ENCODE peak calls at places on chromosomes 5 and 9, in six cellular contexts. S is IMR-90, A is sigmoid colon, Y is stomach, R is A549, D is heart left ventricle. B is an unnamed sample.

GRCh38 chr5:177468329-177469058 is 4.9 kb downstream of the DBN1 start:
- DNase-seq in S (peak; percentile 70), A (peak; percentile 88), Y (no peak), R (no peak), D (no peak), B (no peak)

GRCh38 chr9:34540826-34541225 is 18.0 kb upstream of the ENHO start:
- DNase-seq in S (peak; percentile 64), A (peak; percentile 25), Y (no peak), R (no peak), D (no peak), B (no peak)

GRCh38 chr9:83266618-83267543 is 203.9 kb upstream of the RASEF start:
- DNase-seq in S (no peak), A (no peak), Y (no peak), R (no peak), D (peak; percentile 61), B (no peak)

GRCh38 chr9:133368249-133368881 is 7.5 kb downstream of the SURF4 start:
- DNase-seq in S (no peak), A (no peak), Y (no peak), R (no peak), D (no peak), B (no peak)

GRCh38 chr5:113161806-113162205 is 185.2 kb downstream of the DCP2 start:
- DNase-seq in S (no peak), A (no peak), Y (no peak), R (no peak), D (no peak), B (peak; percentile 46)

GRCh38 chr9:114286146-114286679 is 36.7 kb upstream of the ORM1 start:
- DNase-seq in S (no peak), A (peak; percentile 27), Y (no peak), R (no peak), D (peak; percentile 1), B (peak; percentile 16)

GRCh38 chr9:69822091-69822750 is 1.6 kb downstream of the CFAP95 start:
- DNase-seq in S (peak; percentile 81), A (no peak), Y (no peak), R (no peak), D (no peak), B (no peak)

GRCh38 chr5:150146862-150147579 is 8.6 kb downstream of the PDGFRB start:
- DNase-seq in S (no peak), A (peak; percentile 64), Y (no peak), R (no peak), D (no peak), B (no peak)

GRCh38 chr9:36264896-36265295 is 6.6 kb upstream of the GNE start:
- DNase-seq in S (no peak), A (no peak), Y (no peak), R (no peak), D (no peak), B (no peak)

DNA sequence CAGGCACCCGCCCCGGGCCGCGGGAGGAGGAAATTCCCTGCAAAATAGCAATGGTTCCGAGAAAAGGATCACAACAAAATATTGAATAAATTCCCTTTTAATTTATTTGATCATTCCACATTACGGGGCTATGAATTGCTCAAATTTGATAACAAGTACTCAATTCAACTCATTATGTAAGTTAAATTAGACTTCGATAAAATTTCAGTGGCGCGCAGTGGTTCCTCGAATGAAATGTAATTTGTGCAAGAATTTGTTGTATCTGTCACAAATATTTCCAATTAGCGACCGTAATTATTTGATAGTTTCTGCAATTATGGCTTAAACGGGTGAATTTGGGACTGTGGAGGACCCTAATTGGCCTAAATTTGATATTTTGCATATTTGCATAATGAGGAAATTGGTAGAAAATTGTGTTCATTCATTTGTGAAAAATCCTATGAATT is 76.0 kb upstream of the TBCA start:
- DNase-seq in S (no peak), A (no peak), Y (no peak), R (no peak), D (no peak), B (no peak)
- H3K27ac ChIP-seq in S (no peak overlapping the region), A (peak overlapping the region; percentile 68), Y (no peak overlapping the region), R (peak overlapping the region; percentile 85), D (peak overlapping the region; percentile 32), B (no peak overlapping the region)

GRCh38 chr5:132739232-132739631 is 1.9 kb upstream of the KIF3A start:
- DNase-seq in S (no peak), A (no peak), Y (no peak), R (no peak), D (no peak), B (no peak)

GRCh38 chr5:132733499-132734148 is 3.7 kb downstream of the KIF3A start:
- DNase-seq in S (no peak), A (no peak), Y (no peak), R (no peak), D (no peak), B (no peak)

GRCh38 chr5:132737982-132738770 is 830 bp upstream of the KIF3A start:
- DNase-seq in S (no peak), A (no peak), Y (no peak), R (no peak), D (no peak), B (no peak)

GRCh38 chr5:132734687-132735086 is 2.7 kb downstream of the KIF3A start:
- DNase-seq in S (no peak), A (no peak), Y (no peak), R (no peak), D (no peak), B (no peak)

DNA sequence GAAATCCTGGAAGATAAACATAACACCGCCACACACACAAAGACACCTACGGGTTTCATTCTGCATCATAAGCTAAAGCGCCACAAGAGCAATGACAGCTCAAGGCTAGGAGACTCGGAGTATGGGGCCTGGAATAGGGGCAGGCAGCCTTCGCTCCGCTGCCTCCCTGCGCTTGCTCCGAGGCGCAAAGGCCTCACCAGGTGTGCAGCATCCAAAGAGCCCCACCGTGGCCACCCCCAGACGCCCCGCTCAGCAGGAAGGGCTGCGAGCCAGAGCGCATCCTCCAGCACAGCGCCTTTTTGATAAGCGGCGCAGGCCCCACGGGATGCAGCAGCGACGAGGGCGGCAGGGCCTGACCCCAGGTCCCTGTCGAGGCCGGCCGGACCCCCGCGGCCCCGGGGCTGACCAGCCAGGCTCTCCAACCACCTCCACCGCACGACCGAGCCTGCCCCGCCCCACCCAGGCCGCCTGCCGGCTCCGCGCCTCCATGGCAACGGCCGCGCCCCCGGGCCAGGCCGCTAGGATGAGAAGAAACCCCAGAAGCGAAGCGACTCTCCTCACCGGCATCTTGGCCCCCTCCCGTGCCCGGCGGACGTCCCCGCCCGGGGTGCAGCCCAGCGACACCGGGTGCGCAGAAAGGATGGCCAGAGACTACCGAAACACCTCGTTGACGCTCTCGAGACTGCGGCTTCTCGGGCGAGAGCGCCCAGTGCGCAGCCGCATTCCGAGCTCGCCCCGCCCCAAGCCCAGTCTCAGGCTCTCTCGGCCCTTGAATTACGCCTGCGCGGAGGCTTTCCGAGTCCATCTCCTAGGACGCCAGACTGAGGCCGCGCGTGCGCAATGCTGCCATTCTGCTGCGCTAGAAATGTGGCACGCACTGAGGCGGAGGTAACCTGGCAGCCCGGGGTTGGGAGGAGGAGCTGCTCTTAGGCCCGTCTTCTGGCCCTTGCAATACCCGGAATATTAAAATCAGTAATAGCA is at the start of gene KIF3A:
- DNase-seq in S (peak; percentile 91), A (peak; percentile 98), Y (peak; percentile 98), R (peak; percentile 99), D (peak; percentile 93), B (peak; percentile 94)
- TF ChIP-seq POLR2A in S (no peak), A (no peak), Y (no peak), R (peak; percentile 67), D (peak; percentile 63), B (no peak)

GRCh38 chr5:31962928-31963327 is 211.2 kb downstream of the GOLPH3 start:
- DNase-seq in S (no peak), A (no peak), Y (no peak), R (no peak), D (no peak), B (no peak)
- H3K27ac ChIP-seq in S (no peak overlapping the region), A (peak overlapping the region; percentile 53), Y (no peak overlapping the region), R (peak overlapping the region; percentile 63), D (peak overlapping the region; percentile 65), B (peak overlapping the region; percentile 79)

GRCh38 chr5:8457187-8458037 is 588.5 kb downstream of the MTRR start:
- DNase-seq in S (peak; percentile 98), A (peak; percentile 95), Y (peak; percentile 85), R (peak; percentile 48), D (peak; percentile 94), B (peak; percentile 91)
- TF ChIP-seq POLR2A in S (peak; percentile 76), A (no peak), Y (no peak), R (no peak), D (peak; percentile 61), B (peak; percentile 51)

DNA sequence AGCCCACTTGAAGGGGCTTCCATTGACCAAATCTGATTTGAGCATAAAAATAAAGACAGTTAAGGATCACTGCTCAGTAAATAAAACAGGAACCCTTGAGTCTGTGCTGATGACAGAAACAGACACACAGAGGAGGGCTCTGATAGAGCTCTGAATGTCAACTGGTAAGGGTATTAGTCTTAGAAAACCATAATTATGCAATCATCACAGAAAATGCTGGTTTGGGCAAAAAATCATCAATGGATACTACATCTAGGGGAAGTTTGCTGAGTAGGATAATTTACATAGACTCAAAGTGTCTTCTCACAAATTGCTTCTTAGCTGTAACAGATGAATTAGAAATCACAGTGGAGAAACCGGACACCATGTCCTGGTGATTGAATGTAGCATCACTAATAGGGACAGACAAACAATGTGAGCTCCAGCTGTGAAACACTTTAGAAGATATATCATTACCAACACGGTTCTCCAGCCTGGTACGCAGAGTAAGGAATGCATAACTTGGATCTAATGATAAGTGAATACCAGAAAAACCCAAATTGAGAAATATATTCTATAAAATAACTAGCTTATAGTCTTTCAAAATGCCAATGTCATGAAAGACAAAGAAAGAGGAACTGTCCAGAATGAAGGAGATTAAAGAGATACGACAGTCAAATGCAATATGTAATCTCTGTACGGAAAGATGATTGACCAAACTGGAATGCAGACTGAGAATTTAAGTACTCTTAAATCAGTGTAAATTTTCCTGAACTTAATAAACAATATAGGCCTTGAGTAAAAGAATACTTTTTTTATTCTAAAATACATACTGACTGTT is 17.4 kb downstream of the CHD1 start:
- DNase-seq in S (no peak), A (no peak), Y (no peak), R (no peak), D (no peak), B (no peak)
- H3K27ac ChIP-seq in S (no peak overlapping the region), A (no peak overlapping the region), Y (no peak overlapping the region), R (no peak overlapping the region), D (no peak overlapping the region), B (no peak overlapping the region)

DNA sequence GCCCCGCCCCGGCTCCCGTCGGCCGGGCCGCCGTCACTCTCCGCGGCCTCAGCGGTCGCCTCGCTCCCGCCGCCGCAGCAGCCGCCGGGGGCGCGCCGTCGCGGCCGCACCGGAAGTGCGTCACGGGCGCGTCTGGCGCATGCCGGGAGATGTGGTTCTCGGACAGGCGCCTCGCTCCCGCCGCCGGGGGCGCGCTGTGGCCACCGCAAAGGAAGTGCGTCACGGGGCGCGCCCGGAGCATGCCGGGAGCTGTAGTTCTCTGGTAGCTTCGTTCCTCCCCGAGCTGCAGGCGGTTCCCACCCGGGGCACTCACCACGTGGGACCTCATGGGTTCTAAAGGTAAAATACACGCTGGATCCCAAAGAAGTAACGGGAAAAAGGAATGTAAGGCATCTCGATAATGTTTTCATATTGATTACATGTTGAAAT is at the start of gene UBAC1:
- DNase-seq in S (peak; percentile 94), A (peak; percentile 98), Y (peak; percentile 97), R (peak; percentile 99), D (peak; percentile 96), B (peak; percentile 94)
- TF ChIP-seq POLR2A in S (no peak), A (no peak), Y (no peak), R (peak; percentile 30), D (peak; percentile 46), B (no peak)